ENCODE peak calls at places on chromosome 3, in ten cellular contexts. U is stimulated activated CD4-positive, alpha-beta T cell treated with anti-CD3 and anti-CD28 coated beads, Interleukin-15, amount 100 ng/mL, for 1 hour; N is NCI-H2029; L is EL; C is BE2C; G is pons; S is GM23338; P is head of caudate nucleus; Z is NCI-H1048; H is ELR. R is an unnamed sample.

GRCh38 chr3:45249391-45249790 is 23.3 kb upstream of the TMEM158 start:
- DNase-seq in G (no peak), S (no peak), U (no peak), N (peak), H (no peak), P (no peak), Z (no peak), C (no peak), L (no peak), R (no peak)

GRCh38 chr3:23002846-23003800 is 200.0 kb upstream of the UBE2E2 start:
- DNase-seq in C (no peak), H (no peak), N (peak), S (no peak), G (peak), L (no peak), Z (peak), P (peak), U (no peak), R (no peak)

GRCh38 chr3:52873433-52874159 is 23.8 kb downstream of the STIMATE start:
- DNase-seq in H (peak), G (no peak), Z (no peak), P (no peak), N (no peak), U (no peak), C (no peak), S (peak), L (no peak), R (no peak)

GRCh38 chr3:75272708-75273107 is 391.4 kb upstream of the FRG2C start:
- DNase-seq in L (peak), G (peak), S (no peak), P (no peak), U (no peak), N (no peak), H (peak), C (no peak), Z (no peak), R (no peak)

GRCh38 chr3:57706462-57706861 is 13.6 kb upstream of the DENND6A start:
- DNase-seq in S (no peak), P (no peak), C (no peak), H (peak), L (peak), Z (no peak), N (no peak), U (no peak), G (no peak), R (no peak)

GRCh38 chr3:42254566-42254965 is 11.4 kb downstream of the CCK start:
- DNase-seq in G (no peak), N (no peak), U (no peak), H (no peak), L (no peak), Z (no peak), P (no peak), C (no peak), S (peak), R (no peak)

GRCh38 chr3:78887029-78887428 is 880.8 kb downstream of the ROBO1 start:
- DNase-seq in H (peak), G (no peak), S (no peak), P (no peak), L (peak), N (no peak), Z (no peak), C (no peak), U (no peak), R (no peak)

GRCh38 chr3:13352621-13353131 is 67.4 kb downstream of the NUP210 start:
- DNase-seq in C (no peak), U (peak), S (no peak), H (peak), N (no peak), Z (no peak), G (no peak), P (no peak), L (peak), R (no peak)

GRCh38 chr3:115402651-115403050 is 220.7 kb upstream of the GAP43 start:
- DNase-seq in P (no peak), S (no peak), G (no peak), L (peak), N (no peak), U (no peak), C (no peak), H (peak), Z (no peak), R (no peak)

GRCh38 chr3:171001957-171002694 is 24.4 kb downstream of the SLC2A2 start:
- DNase-seq in U (no peak), H (peak), N (no peak), Z (no peak), C (no peak), P (no peak), L (peak), S (no peak), G (peak), R (no peak)

GRCh38 chr3:17583530-17583929 is 158.9 kb downstream of the TBC1D5 start:
- DNase-seq in G (no peak), P (no peak), U (no peak), N (no peak), Z (no peak), H (no peak), L (no peak), S (no peak), C (no peak), R (no peak)

GRCh38 chr3:188349963-188350332 is 196.0 kb downstream of the LPP start:
- DNase-seq in U (no peak), N (no peak), C (no peak), G (no peak), S (no peak), Z (no peak), P (no peak), H (no peak), L (no peak), R (no peak)

GRCh38 chr3:191502583-191502982 is 41.6 kb downstream of the PYDC2 start:
- DNase-seq in G (no peak), L (no peak), N (no peak), C (no peak), H (peak), P (no peak), S (peak), U (no peak), Z (no peak), R (no peak)

GRCh38 chr3:111695584-111696213 is 100.6 kb upstream of the ZBED2 start:
- DNase-seq in H (peak), N (no peak), P (no peak), S (no peak), C (no peak), G (no peak), U (no peak), Z (no peak), L (peak), R (no peak)

GRCh38 chr3:45793482-45794176 is 2.7 kb downstream of the SLC6A20 start:
- DNase-seq in H (peak), C (no peak), N (no peak), G (no peak), L (no peak), S (no peak), Z (peak), P (no peak), U (no peak), R (no peak)

GRCh38 chr3:23945903-23946751 is 1.0 kb downstream of the NR1D2 start:
- DNase-seq in G (peak), U (peak), H (peak), N (peak), P (peak), L (peak), S (peak), C (peak), Z (peak), R (peak)

GRCh38 chr3:6805236-6805635 is 55.7 kb upstream of the GRM7 start:
- DNase-seq in N (no peak), H (no peak), G (no peak), C (no peak), L (no peak), S (no peak), Z (no peak), P (no peak), U (no peak), R (no peak)

GRCh38 chr3:101992861-101993260 is 143.5 kb downstream of the NFKBIZ start:
- DNase-seq in C (no peak), S (no peak), P (no peak), N (no peak), G (no peak), U (no peak), H (no peak), Z (no peak), L (no peak), R (no peak)

GRCh38 chr3:129095285-129095684 is 26.3 kb downstream of the RAB43 start:
- DNase-seq in L (no peak), U (no peak), Z (no peak), G (no peak), N (no peak), H (no peak), C (no peak), P (no peak), S (no peak), R (no peak)

GRCh38 chr3:13051066-13051465 is 22.2 kb downstream of the IQSEC1 start:
- DNase-seq in G (no peak), S (peak), U (no peak), N (peak), L (no peak), H (no peak), Z (no peak), C (no peak), P (no peak), R (no peak)

GRCh38 chr3:178975320-178975719 is 96.3 kb downstream of the ZMAT3 start:
- DNase-seq in P (no peak), L (no peak), N (no peak), H (no peak), S (no peak), U (no peak), Z (no peak), C (no peak), G (no peak), R (no peak)

GRCh38 chr3:159762981-159763465 is 225.6 kb upstream of the IL12A start:
- DNase-seq in N (peak), C (peak), L (peak), Z (no peak), S (peak), H (peak), G (peak), U (no peak), P (peak), R (peak)

GRCh38 chr3:67215690-67216089 is 217.6 kb downstream of the KBTBD8 start:
- DNase-seq in G (no peak), P (no peak), N (no peak), S (no peak), L (no peak), Z (no peak), C (no peak), U (no peak), H (no peak), R (no peak)

GRCh38 chr3:188881954-188882641 is 289.7 kb upstream of the TPRG1 start:
- DNase-seq in L (peak), H (peak), P (no peak), S (no peak), N (no peak), Z (no peak), G (no peak), C (no peak), U (no peak), R (no peak)

GRCh38 chr3:119974666-119975065 is 119.6 kb downstream of the GSK3B start:
- DNase-seq in C (no peak), P (no peak), H (no peak), N (no peak), S (no peak), L (no peak), Z (no peak), G (no peak), U (no peak), R (no peak)

GRCh38 chr3:25354071-25354470 is 74.0 kb upstream of the RARB start:
- DNase-seq in H (no peak), P (no peak), C (no peak), N (no peak), L (peak), U (no peak), S (no peak), G (no peak), Z (no peak), R (no peak)

GRCh38 chr3:11607816-11608215 is 35.9 kb downstream of the VGLL4 start:
- DNase-seq in G (no peak), H (peak), C (no peak), N (no peak), S (no peak), L (no peak), U (no peak), P (no peak), Z (no peak), R (no peak)

GRCh38 chr3:124885466-124886167 is 1.5 kb downstream of the ITGB5 start:
- DNase-seq in N (no peak), L (peak), G (peak), U (no peak), Z (no peak), P (no peak), S (peak), H (peak), C (peak), R (no peak)

GRCh38 chr3:197298858-197299854 is 744 bp upstream of the DLG1 start:
- DNase-seq in L (no peak), N (peak), G (peak), H (no peak), C (peak), S (peak), U (peak), P (no peak), Z (no peak), R (peak)

GRCh38 chr3:188361888-188362287 is 207.9 kb downstream of the LPP start:
- DNase-seq in G (no peak), N (no peak), S (no peak), L (no peak), H (no peak), P (no peak), Z (no peak), U (no peak), C (no peak), R (no peak)

GRCh38 chr3:170532573-170532972 is 53.3 kb downstream of the SLC7A14 start:
- DNase-seq in U (no peak), P (no peak), G (no peak), C (no peak), L (no peak), N (peak), H (no peak), S (no peak), Z (no peak), R (no peak)

GRCh38 chr3:53045107-53045783 is 628 bp downstream of the SFMBT1 start:
- DNase-seq in P (peak), L (peak), G (peak), S (peak), N (no peak), Z (no peak), U (peak), C (peak), H (peak), R (peak)

GRCh38 chr3:60743631-60744164 is 507.6 kb downstream of the FHIT start:
- DNase-seq in S (peak), C (peak), H (no peak), Z (no peak), L (no peak), G (peak), N (no peak), U (no peak), P (no peak), R (no peak)

GRCh38 chr3:132703733-132704132 is 18.5 kb downstream of the NPHP3 start:
- DNase-seq in N (no peak), P (no peak), G (no peak), C (no peak), H (no peak), U (no peak), S (no peak), Z (no peak), L (no peak), R (no peak)